ENCODE peak calls at places on chromosomes 6 and 20, in nine cellular contexts. T is GM12878, S is GM23338, H is transverse colon, W is stomach, X is GM12891, O is spleen, L is suprapubic skin, I is endothelial cell of umbilical vein. A is an unnamed sample.

GRCh38 chr6:43724354-43724753 is 36.8 kb upstream of the MRPS18A start:
- DNase-seq in T (no peak), S (no peak), H (no peak), W (no peak), X (no peak), O (no peak), L (no peak), I (no peak), A (no peak)

GRCh38 chr6:12648171-12648570 is 68.4 kb upstream of the PHACTR1 start:
- DNase-seq in T (no peak), S (no peak), H (no peak), W (no peak), X (no peak), O (no peak), L (no peak), I (no peak), A (no peak)

GRCh38 chr20:37911838-37912273 is 8.9 kb downstream of the VSTM2L start:
- DNase-seq in T (no peak), S (peak; percentile 85), H (peak; percentile 30), W (no peak), X (no peak), O (no peak), L (no peak), I (no peak), A (peak; percentile 78)

GRCh38 chr6:87561012-87561411 is 28.8 kb downstream of the RARS2 start:
- DNase-seq in T (no peak), S (peak; percentile 50), H (no peak), W (no peak), X (no peak), O (no peak), L (no peak), I (no peak), A (no peak)

GRCh38 chr6:73471686-73472290 is 10.3 kb downstream of the MTO1 start:
- DNase-seq in T (peak; percentile 58), S (no peak), H (no peak), W (no peak), X (no peak), O (no peak), L (no peak), I (no peak), A (no peak)

GRCh38 chr6:140670013-140670412 is 1295.6 kb upstream of the CITED2 start:
- DNase-seq in T (no peak), S (no peak), H (no peak), W (no peak), X (no peak), O (no peak), L (no peak), I (no peak), A (no peak)

GRCh38 chr20:37898301-37899104 is 4.4 kb upstream of the VSTM2L start:
- DNase-seq in T (no peak), S (no peak), H (no peak), W (no peak), X (no peak), O (no peak), L (no peak), I (no peak), A (no peak)

GRCh38 chr6:134938896-134939295 is 11.0 kb downstream of the ALDH8A1 start:
- DNase-seq in T (peak; percentile 13), S (no peak), H (no peak), W (no peak), X (peak; percentile 31), O (no peak), L (no peak), I (no peak), A (no peak)

GRCh38 chr20:46128310-46129151 is 10.4 kb downstream of the CD40 start:
- DNase-seq in T (no peak), S (peak; percentile 70), H (no peak), W (peak; percentile 29), X (no peak), O (peak; percentile 74), L (no peak), I (peak; percentile 30), A (no peak)

GRCh38 chr6:92748131-92748530 is 671.2 kb downstream of the EPHA7 start:
- DNase-seq in T (no peak), S (no peak), H (no peak), W (no peak), X (no peak), O (no peak), L (no peak), I (no peak), A (no peak)

GRCh38 chr6:16352258-16352635 is 113.9 kb downstream of the GMPR start:
- DNase-seq in T (no peak), S (no peak), H (no peak), W (no peak), X (no peak), O (no peak), L (peak; percentile 34), I (peak; percentile 74), A (no peak)

GRCh38 chr20:17961600-17961965 is 7.0 kb downstream of the SNX5 start:
- DNase-seq in T (no peak), S (no peak), H (no peak), W (no peak), X (no peak), O (no peak), L (no peak), I (no peak), A (no peak)

GRCh38 chr20:44033873-44034272 is 119.2 kb downstream of the TOX2 start:
- DNase-seq in T (no peak), S (no peak), H (no peak), W (peak; percentile 1), X (no peak), O (peak; percentile 32), L (peak; percentile 34), I (no peak), A (no peak)

GRCh38 chr6:136945626-136946235 is 23.6 kb downstream of the SLC35D3 start:
- DNase-seq in T (no peak), S (no peak), H (no peak), W (no peak), X (no peak), O (no peak), L (no peak), I (no peak), A (no peak)

GRCh38 chr20:43955244-43956191 is 40.9 kb downstream of the TOX2 start:
- DNase-seq in T (peak; percentile 73), S (no peak), H (no peak), W (no peak), X (peak; percentile 42), O (peak; percentile 80), L (no peak), I (peak; percentile 92), A (no peak)

GRCh38 chr20:59289994-59290393 is 10.4 kb upstream of the EDN3 start:
- DNase-seq in T (no peak), S (no peak), H (peak; percentile 75), W (no peak), X (no peak), O (no peak), L (no peak), I (no peak), A (no peak)

GRCh38 chr20:56554869-56555268 is 21.8 kb downstream of the FAM209B start:
- DNase-seq in T (peak; percentile 83), S (peak; percentile 49), H (peak; percentile 29), W (no peak), X (peak; percentile 31), O (no peak), L (no peak), I (peak; percentile 85), A (peak; percentile 48)

GRCh38 chr20:63167918-63168520 is 47.9 kb downstream of the YTHDF1 start:
- DNase-seq in T (no peak), S (peak; percentile 65), H (no peak), W (no peak), X (no peak), O (no peak), L (no peak), I (no peak), A (no peak)

GRCh38 chr6:5998741-5999687 is 7.7 kb downstream of the NRN1 start:
- DNase-seq in T (no peak), S (peak; percentile 74), H (no peak), W (no peak), X (no peak), O (peak; percentile 76), L (no peak), I (no peak), A (no peak)

GRCh38 chr6:46848684-46849360 is 55.6 kb downstream of the MEP1A start:
- DNase-seq in T (no peak), S (peak; percentile 91), H (peak; percentile 93), W (peak; percentile 94), X (peak; percentile 34), O (peak; percentile 94), L (peak; percentile 93), I (peak; percentile 82), A (no peak)
- TF ChIP-seq POLR2AphosphoS5 in T (no peak), S (no peak), H (peak; percentile 26), W (no peak), X (no peak), O (peak; percentile 76), L (no peak), I (peak; percentile 34), A (no peak)

GRCh38 chr20:49030954-49031619 is 15.0 kb upstream of the CSE1L start:
- DNase-seq in T (no peak), S (no peak), H (no peak), W (no peak), X (no peak), O (no peak), L (peak; percentile 41), I (no peak), A (no peak)
- TF ChIP-seq POLR2AphosphoS5 in T (no peak), S (no peak), H (no peak), W (no peak), X (no peak), O (no peak), L (no peak), I (no peak), A (no peak)

GRCh38 chr6:113344969-113345368 is 512.2 kb upstream of the MARCKS start:
- DNase-seq in T (no peak), S (no peak), H (no peak), W (no peak), X (no peak), O (no peak), L (no peak), I (no peak), A (no peak)
- TF ChIP-seq POLR2AphosphoS5 in T (no peak), S (no peak), H (no peak), W (no peak), X (no peak), O (no peak), L (no peak), I (no peak), A (no peak)

DNA sequence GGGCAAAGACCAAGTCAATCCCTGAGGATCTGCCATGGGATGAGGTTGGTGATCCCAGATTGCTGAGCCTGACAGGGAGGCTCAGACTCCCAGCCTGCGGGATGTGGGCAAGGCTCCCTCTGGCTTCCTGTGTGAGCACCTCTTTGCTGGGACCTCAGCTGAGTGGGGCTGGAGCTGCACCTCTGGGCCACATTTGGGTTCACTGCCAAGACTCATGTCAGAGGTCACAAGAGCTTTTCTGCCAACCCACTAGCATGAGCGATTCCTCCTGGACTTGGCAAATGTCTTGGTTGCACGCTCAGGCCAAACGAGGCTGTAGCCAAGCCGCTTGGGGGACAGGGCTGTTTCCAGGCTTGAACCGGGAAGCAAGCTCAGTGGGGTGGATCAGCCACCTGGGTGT is 359.3 kb downstream of the CDH4 start:
- DNase-seq in T (no peak), S (no peak), H (no peak), W (no peak), X (no peak), O (no peak), L (no peak), I (no peak), A (no peak)
- TF ChIP-seq POLR2AphosphoS5 in T (no peak), S (no peak), H (no peak), W (no peak), X (no peak), O (no peak), L (no peak), I (no peak), A (no peak)